ENCODE peak calls at places on chromosomes 2 and 18, in nine cellular contexts. J is HL-60, Y is heart left ventricle, G is endothelial cell of umbilical vein, H is ovary, Z is stomach, N is heart right ventricle, R is epithelial cell of esophagus, M is AG10803. B is an unnamed sample.

GRCh38 chr2:159484537-159484936 is 131.8 kb downstream of the BAZ2B start:
- DNase-seq in Y (no peak), J (no peak), M (no peak), N (no peak), Z (no peak), H (no peak), G (no peak), R (no peak), B (no peak)

GRCh38 chr2:20421988-20422678 is 24.7 kb upstream of the RHOB start:
- DNase-seq in Y (peak), Z (peak), N (peak), H (peak), G (no peak), R (peak), J (no peak), M (peak), B (no peak)

GRCh38 chr2:160994141-160995002 is 165.9 kb upstream of the TANK start:
- DNase-seq in Z (peak), M (peak), J (peak), N (peak), G (peak), H (peak), R (peak), Y (peak), B (peak)

GRCh38 chr18:9952633-9953416 is 39.0 kb downstream of the VAPA start:
- DNase-seq in J (no peak), N (no peak), R (peak), H (no peak), Y (no peak), M (peak), G (no peak), Z (no peak), B (no peak)

GRCh38 chr2:96146151-96146880 is 1.1 kb upstream of the DUSP2 start:
- DNase-seq in G (no peak), M (no peak), J (peak), R (peak), Y (peak), H (peak), Z (peak), N (peak), B (peak)

GRCh38 chr18:28801876-28802275 is 624.9 kb upstream of the CDH2 start:
- DNase-seq in Z (no peak), R (no peak), M (no peak), Y (no peak), J (no peak), N (no peak), G (peak), H (no peak), B (no peak)

GRCh38 chr2:220458051-220458450 is 830.6 kb downstream of the SLC4A3 start:
- DNase-seq in R (peak), Y (no peak), H (no peak), N (no peak), G (no peak), J (no peak), M (no peak), Z (no peak), B (no peak)

GRCh38 chr2:225437319-225437718 is 37.8 kb downstream of the NYAP2 start:
- DNase-seq in N (no peak), J (no peak), M (no peak), G (no peak), H (no peak), Z (no peak), Y (no peak), R (no peak), B (no peak)

GRCh38 chr18:24876266-24876665 is 415.8 kb downstream of the HRH4 start:
- DNase-seq in Y (no peak), G (no peak), H (no peak), M (peak), R (no peak), N (no peak), J (no peak), Z (no peak), B (no peak)

GRCh38 chr2:28390857-28391563 is 1.6 kb upstream of the FOSL2 start:
- DNase-seq in Z (peak), M (peak), G (peak), N (peak), H (peak), J (no peak), Y (peak), R (peak), B (no peak)

GRCh38 chr18:32468147-32468845 is 2.4 kb downstream of the GAREM1 start:
- DNase-seq in Z (no peak), R (no peak), G (no peak), J (no peak), Y (no peak), N (no peak), H (no peak), M (no peak), B (no peak)

GRCh38 chr2:160454070-160454797 is 39.4 kb downstream of the RBMS1 start:
- DNase-seq in H (no peak), J (no peak), N (no peak), Y (no peak), G (peak), M (no peak), R (no peak), Z (no peak), B (no peak)

GRCh38 chr2:8462280-8462679 is 219.6 kb upstream of the ID2 start:
- DNase-seq in H (no peak), J (no peak), N (no peak), M (no peak), G (no peak), Z (no peak), Y (no peak), R (no peak), B (no peak)

GRCh38 chr18:12015697-12016062 is 34.4 kb downstream of the IMPA2 start:
- DNase-seq in R (peak), Y (peak), N (peak), J (no peak), G (peak), Z (peak), M (peak), H (no peak), B (no peak)

GRCh38 chr2:111982822-111983221 is 72.2 kb upstream of the TMEM87B start:
- DNase-seq in J (no peak), M (no peak), Y (no peak), H (no peak), G (no peak), N (no peak), Z (no peak), R (no peak), B (no peak)

GRCh38 chr2:169782513-169782912 is 16.2 kb upstream of the SSB start:
- DNase-seq in M (no peak), R (no peak), J (no peak), Z (no peak), H (no peak), G (no peak), Y (no peak), N (no peak), B (no peak)

GRCh38 chr2:56801770-56802169 is 618.0 kb downstream of the CCDC85A start:
- DNase-seq in J (no peak), N (no peak), Z (no peak), G (no peak), Y (no peak), H (no peak), M (peak), R (no peak), B (no peak)
- TF ChIP-seq CTCF in J (no peak), N (no peak), Z (no peak), G (no peak), Y (no peak), H (no peak), M (no peak), R (no peak), B (no peak)

GRCh38 chr2:122451040-122451439 is 695.6 kb downstream of the TSN start:
- DNase-seq in Y (no peak), G (peak), M (peak), H (no peak), N (no peak), J (peak), Z (no peak), R (peak), B (no peak)
- TF ChIP-seq CTCF in Y (no peak), G (peak), M (peak), H (no peak), N (peak), J (peak), Z (no peak), R (peak), B (peak)

GRCh38 chr2:56215911-56216310 is 32.1 kb downstream of the CCDC85A start:
- DNase-seq in N (no peak), G (no peak), H (no peak), R (no peak), Y (no peak), J (no peak), Z (no peak), M (no peak), B (no peak)

DNA sequence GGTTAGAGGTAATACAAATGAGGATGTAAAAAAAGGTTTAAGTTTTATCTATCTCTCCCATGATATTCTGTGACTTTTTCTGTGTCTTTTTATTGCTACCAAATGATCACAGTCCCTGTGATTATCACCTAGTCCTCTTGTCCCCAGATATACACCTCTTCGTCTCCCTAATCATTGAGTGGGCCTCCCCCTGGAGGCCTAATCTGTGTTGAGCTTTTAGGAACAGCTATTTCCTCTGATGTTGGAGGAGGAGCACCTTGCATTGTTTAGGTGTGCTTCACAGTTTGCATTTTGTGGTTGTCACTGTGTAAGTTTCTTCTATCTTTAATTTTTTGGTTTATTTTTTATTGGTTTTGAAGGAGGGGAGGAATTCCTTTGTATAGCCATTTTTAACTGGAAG is 33.3 kb downstream of the CCDC85A start:
- DNase-seq in R (no peak), H (no peak), M (no peak), Y (no peak), N (no peak), J (no peak), G (no peak), Z (no peak), B (no peak)
- TF ChIP-seq CTCF in R (no peak), H (no peak), M (no peak), Y (no peak), N (no peak), J (no peak), G (no peak), Z (no peak), B (no peak)

DNA sequence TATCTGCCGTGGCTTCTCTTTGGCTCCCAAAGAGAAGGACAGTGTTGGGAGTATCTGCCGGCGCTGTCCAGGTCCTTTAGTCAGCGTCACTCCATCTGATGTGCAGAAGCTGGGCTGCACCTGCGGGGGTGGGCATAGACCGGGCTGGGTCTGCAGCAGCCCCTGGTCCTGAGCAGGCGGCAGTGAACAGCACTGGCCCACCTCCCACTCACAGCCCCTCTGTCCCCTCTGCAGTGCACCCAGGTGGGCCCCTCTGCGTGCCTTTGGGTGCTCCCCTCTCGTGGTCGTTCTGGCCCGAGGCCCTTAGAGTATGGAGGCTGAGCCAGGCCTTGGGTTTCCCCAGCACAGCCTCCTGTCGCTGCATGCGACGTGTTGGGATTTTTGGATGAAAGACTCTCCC is 95.7 kb downstream of the USP40 start:
- DNase-seq in G (no peak), H (no peak), M (no peak), J (no peak), R (no peak), Y (no peak), N (no peak), Z (peak), B (no peak)
- TF ChIP-seq CTCF in G (no peak), H (no peak), M (no peak), J (no peak), R (no peak), Y (no peak), N (no peak), Z (no peak), B (no peak)

GRCh38 chr2:109171444-109172334 is 42.7 kb downstream of the SH3RF3 start:
- DNase-seq in Z (peak), H (peak), N (peak), R (peak), G (peak), M (peak), J (no peak), Y (peak), B (no peak)
- TF ChIP-seq CTCF in Z (no peak), H (no peak), N (no peak), R (no peak), G (no peak), M (peak), J (no peak), Y (no peak), B (no peak)

DNA sequence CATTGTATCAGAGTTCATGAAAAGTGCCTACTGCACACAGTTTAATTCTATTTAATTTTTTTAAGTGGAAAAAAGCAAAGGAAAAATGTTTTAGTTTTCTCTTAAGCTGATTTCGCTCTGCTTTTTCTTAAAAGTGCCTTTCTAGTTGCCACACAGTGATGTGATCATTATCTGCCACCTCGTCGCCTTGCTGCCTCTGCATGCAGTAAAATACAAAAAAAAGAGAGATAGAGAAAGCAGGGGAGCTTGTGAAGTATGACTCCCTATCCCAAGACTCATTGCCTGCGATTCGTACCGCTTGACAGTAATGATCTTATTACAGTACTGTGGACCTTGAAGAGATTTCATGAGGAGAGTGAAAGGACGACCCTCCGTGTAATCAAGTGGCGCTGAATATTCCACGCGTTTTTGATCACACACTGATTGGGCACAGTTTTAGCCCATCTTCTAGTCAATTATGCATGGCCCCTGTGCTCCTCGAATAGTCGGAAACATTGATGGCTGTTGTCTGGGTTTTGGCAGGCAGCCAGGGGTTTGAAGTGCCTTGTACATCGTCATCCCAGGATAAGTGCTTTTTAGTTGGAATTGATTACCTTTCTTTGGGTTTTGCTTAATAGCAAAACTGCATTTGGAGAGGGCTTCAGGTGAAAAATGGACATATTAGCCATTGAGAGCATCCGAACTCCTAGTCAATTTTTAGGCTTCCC is 188.3 kb downstream of the GBX2 start:
- DNase-seq in R (no peak), J (no peak), Y (no peak), N (no peak), G (no peak), Z (no peak), H (no peak), M (no peak), B (peak)
- TF ChIP-seq CTCF in R (no peak), J (no peak), Y (no peak), N (no peak), G (no peak), Z (no peak), H (no peak), M (no peak), B (no peak)